ENCODE peak calls at places on chromosome 21, in five cellular contexts. K is brain microvascular endothelial cell, T is AG04450, R is IMR-90, W is HCT116. E is an unnamed sample. For H3K27me3, the result is how much of the 10 kb centered on the place peaks cover.

GRCh38 chr21:38351961-38352521 is 95.2 kb downstream of the KCNJ15 start:
- DNase-seq in K (peak), T (peak), R (peak), W (no peak), E (peak)

GRCh38 chr21:39114871-39115658 is 68.2 kb downstream of the PSMG1 start:
- DNase-seq in K (peak), T (no peak), R (peak), W (no peak), E (no peak)

GRCh38 chr21:32090961-32091360 is 187.9 kb downstream of the MIS18A start:
- DNase-seq in K (no peak), T (no peak), R (no peak), W (no peak), E (no peak)

GRCh38 chr21:29144736-29145353 is 14.4 kb downstream of the MAP3K7CL start:
- DNase-seq in K (no peak), T (no peak), R (peak), W (no peak), E (no peak)

GRCh38 chr21:41048636-41049035 is 119.3 kb upstream of the BACE2 start:
- DNase-seq in K (no peak), T (no peak), R (no peak), W (no peak), E (no peak)

GRCh38 chr21:44279621-44280260 is 5.9 kb upstream of the AIRE start:
- DNase-seq in K (no peak), T (no peak), R (no peak), W (no peak), E (no peak)

GRCh38 chr21:38544681-38545080 is 46.4 kb upstream of the ERG start:
- DNase-seq in K (peak), T (no peak), R (no peak), W (no peak), E (no peak)

GRCh38 chr21:44326716-44327602 is 12.2 kb downstream of the CFAP410 start:
- DNase-seq in K (no peak), T (no peak), R (no peak), W (no peak), E (no peak)

GRCh38 chr21:44303490-44303981 is 3.7 kb downstream of the PFKL start:
- DNase-seq in K (no peak), T (no peak), R (no peak), W (no peak), E (peak)

GRCh38 chr21:38771536-38771935 is 34.2 kb upstream of the ETS2 start:
- DNase-seq in K (no peak), T (no peak), R (peak), W (no peak), E (no peak)

GRCh38 chr21:26506951-26507350 is 66.1 kb downstream of the CYYR1 start:
- DNase-seq in K (peak), T (no peak), R (peak), W (no peak), E (peak)

GRCh38 chr21:25837545-25838263 is 102.9 kb downstream of the GABPA start:
- DNase-seq in K (peak), T (peak), R (peak), W (no peak), E (no peak)

GRCh38 chr21:38806153-38806941 is 618 bp downstream of the ETS2 start:
- DNase-seq in K (no peak), T (no peak), R (no peak), W (no peak), E (no peak)

DNA sequence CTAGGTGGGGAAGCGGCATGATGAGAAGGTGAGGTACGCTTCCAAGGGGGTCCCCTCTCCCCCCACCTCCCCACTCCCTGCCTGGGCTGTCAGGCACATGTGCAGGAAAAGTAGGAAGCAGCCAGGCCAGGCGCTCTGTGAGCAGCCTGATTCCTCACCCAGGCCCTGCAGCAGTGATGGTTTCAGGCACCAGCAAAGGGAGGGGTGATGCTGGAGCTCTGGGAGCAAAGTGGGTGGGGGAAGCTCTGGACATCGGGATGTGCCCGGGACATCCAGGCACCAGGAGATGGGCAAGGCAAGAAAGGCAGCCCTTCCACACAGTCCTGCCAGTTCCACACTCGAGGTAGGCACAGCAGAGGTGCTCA is 106.1 kb downstream of the CRYAA start:
- DNase-seq in K (no peak), T (no peak), R (no peak), W (no peak), E (no peak)
- H3K27me3 ChIP-seq in K (under half), T (half or more), R (half or more), W (under half), E (half or more)

GRCh38 chr21:36613554-36613953 is 85.4 kb upstream of the SIM2 start:
- DNase-seq in K (no peak), T (no peak), R (no peak), W (no peak), E (no peak)

GRCh38 chr21:36613064-36613463 is 85.9 kb upstream of the SIM2 start:
- DNase-seq in K (peak), T (peak), R (peak), W (no peak), E (no peak)

GRCh38 chr21:36609654-36610053 is 89.3 kb upstream of the SIM2 start:
- DNase-seq in K (no peak), T (no peak), R (no peak), W (no peak), E (no peak)

GRCh38 chr21:36610201-36610600 is 88.7 kb upstream of the SIM2 start:
- DNase-seq in K (peak), T (no peak), R (peak), W (no peak), E (no peak)

DNA sequence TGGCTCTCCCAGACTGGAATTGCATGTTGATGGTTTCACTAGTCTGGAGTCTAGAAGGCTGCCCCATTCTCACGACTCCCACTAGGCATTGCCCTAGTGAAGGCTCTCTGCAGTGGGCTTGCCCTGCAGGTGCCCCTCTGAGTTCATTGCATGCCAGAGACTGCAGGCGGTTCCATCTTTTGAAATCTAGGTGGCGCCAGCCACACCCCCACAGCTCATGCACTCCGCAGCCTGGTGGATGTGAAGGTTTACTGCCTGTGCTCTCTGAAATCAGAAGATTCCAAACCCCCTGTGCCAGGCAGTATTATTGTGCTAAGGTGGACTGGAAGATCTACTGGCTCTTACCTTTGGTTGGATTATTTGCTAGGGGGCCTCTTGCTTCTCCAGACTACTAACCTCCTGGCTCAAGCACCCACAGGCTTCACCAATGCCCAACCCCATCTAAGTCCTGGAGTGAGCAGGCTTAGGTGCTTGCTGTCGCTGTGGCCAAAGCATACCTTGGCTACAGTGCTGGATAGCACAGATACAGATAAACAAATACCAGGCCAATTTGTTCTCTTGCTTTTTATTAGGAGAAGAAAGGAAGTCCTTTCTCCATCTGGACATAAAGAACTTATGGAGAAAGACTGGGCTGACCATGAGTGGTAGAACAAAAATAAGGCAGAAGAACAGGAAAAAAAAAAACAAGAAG is 83.5 kb upstream of the SIM2 start:
- DNase-seq in K (no peak), T (no peak), R (no peak), W (peak), E (no peak)
- TF ChIP-seq CTCF in K (peak), T (no peak), R (peak), W (peak), E (no peak)

GRCh38 chr21:33909756-33910155 is 5.8 kb downstream of the ATP5PO start:
- DNase-seq in K (no peak), T (no peak), R (no peak), W (no peak), E (no peak)

GRCh38 chr21:33916200-33916567 is 580 bp upstream of the ATP5PO start:
- DNase-seq in K (no peak), T (no peak), R (no peak), W (no peak), E (no peak)

GRCh38 chr21:33917421-33917820 is 1.8 kb upstream of the ATP5PO start:
- DNase-seq in K (no peak), T (no peak), R (no peak), W (no peak), E (no peak)

GRCh38 chr21:33914188-33914587 is 1.4 kb downstream of the ATP5PO start:
- DNase-seq in K (no peak), T (no peak), R (no peak), W (no peak), E (no peak)

DNA sequence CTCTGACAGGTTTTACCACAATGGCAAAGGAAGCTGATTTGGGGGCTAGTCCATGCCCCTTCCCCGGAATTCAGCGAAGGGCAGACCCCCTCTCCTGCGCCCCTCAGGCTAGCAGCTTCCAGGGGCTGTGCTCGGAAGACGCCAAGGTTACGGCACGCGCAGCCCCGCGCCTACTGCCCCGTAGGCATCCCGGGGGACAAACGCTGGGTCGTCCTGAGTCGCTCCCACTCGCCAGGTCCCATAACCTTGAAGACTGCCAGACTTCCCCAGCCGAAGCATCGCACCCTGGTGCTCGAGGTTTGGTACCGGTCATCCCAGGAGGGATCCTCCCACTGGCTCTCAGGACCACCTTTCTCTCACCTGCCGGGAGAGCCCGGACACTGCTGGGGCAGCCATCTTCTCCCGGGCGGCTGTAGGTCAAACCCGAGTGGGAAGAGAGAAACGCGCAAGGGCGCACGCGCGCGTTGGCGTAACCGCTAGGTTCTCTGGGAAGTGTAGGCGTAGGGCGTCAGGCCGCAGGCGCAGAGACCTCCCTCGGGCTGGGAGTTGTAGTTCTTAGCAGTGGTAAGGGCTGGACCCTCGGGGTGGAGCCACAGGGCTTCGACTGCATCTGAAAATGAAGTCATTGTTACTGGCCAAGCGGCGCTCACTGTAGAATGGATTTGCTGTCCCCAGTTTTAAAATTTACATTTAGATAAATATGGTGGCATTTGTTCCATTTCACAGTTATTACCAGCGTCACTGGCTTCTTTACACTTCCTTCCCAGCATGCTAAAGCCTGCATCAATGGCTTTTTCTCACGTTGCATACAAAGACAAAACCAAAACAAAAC is at the start of gene ATP5PO:
- DNase-seq in K (peak), T (peak), R (peak), W (peak), E (peak)
- H3K4me3 ChIP-seq in K (peak), T (peak), R (peak), W (peak), E (peak)

DNA sequence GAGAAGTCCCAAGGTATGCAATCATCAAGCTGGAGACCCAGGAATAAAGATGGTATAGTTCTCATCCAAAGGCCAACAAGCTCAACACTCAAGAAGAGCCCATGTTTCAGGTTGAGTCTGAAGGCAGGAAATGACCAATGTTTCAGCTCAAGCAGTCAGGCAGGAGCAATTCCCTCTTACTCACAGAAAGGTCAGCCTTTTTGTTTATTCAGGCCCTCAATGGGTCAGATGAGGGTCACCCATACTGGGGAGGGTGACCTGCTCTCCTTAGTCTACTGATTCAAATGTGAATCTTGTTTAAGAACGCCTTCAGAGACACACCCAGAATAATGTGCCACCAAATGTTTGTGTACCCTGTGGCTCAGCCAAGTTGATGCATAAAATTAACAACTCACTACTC is 262.4 kb downstream of the USP25 start:
- DNase-seq in K (peak), T (no peak), R (peak), W (no peak), E (no peak)
- H3K27me3 ChIP-seq in K (under half), T (under half), R (under half), W (under half), E (under half)

DNA sequence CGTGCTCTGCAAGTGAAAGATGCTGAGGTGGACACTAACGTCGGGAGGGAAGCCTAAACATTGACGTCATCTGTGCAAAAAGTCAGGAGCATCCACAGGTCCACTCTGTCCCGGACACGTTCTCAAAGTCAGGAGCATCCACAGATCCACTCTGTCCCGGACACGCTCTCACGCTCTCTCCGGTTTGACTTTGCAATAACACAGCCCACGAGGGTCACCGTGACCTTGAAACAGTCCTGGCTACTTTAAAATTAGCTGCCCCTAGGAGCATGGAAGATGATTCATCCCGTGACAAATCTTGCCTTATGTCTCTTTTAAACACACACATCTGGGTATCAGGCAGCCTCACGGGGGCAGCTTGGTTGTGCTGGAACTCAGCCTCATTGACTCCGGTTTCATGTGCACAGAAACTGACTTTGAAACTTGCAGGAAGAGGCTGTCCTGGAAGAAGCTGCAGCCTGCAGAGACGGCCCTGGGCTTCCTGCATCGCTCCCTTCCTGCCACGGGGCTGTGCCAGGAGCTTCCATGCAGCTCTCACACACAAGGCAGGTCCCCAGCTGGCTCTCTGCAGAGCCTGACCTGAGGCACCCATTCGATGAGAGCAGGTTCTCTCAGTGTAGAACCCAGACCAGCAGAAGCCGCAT is 18.1 kb upstream of the COL18A1 start:
- DNase-seq in K (peak), T (peak), R (peak), W (no peak), E (no peak)
- TF ChIP-seq CTCF in K (peak), T (peak), R (peak), W (peak), E (peak)

DNA sequence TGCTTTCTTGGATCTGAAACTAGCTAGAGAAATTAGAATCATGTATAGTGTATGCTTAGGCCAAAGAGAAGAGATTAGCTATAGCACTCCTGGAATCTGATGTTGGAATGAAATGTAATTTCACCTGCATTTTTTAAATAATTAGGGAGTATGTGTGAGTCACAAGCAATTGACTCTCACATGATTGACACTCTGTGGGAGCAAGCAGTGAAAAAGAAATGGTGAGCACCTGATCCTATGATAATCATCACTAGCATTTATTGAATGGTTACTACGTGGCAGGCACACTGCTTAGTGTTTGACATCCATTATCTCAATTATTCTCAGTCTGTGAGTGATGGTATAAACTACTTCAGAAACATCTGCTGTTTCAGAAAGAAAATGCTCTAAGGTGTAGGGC is 176.6 kb downstream of the NRIP1 start:
- DNase-seq in K (no peak), T (no peak), R (no peak), W (no peak), E (no peak)
- H3K4me3 ChIP-seq in K (no peak), T (no peak), R (no peak), W (no peak), E (no peak)

GRCh38 chr21:46065215-46065992 is 32.5 kb upstream of the COL6A2 start:
- DNase-seq in K (peak), T (no peak), R (peak), W (no peak), E (no peak)
- H3K27me3 ChIP-seq in K (under half), T (under half), R (under half), W (under half), E (under half)

GRCh38 chr21:20551939-20552338 is 446.3 kb upstream of the NCAM2 start:
- DNase-seq in K (no peak), T (no peak), R (no peak), W (no peak), E (no peak)
- TF ChIP-seq CTCF in K (no peak), T (no peak), R (no peak), W (no peak), E (no peak)

GRCh38 chr21:45477176-45478114 is 64.8 kb downstream of the SLC19A1 start:
- DNase-seq in K (no peak), T (no peak), R (no peak), W (no peak), E (no peak)
- H3K4me3 ChIP-seq in K (no peak), T (no peak), R (no peak), W (no peak), E (no peak)

GRCh38 chr21:36165356-36165755 is 8.7 kb downstream of the DOP1B start:
- DNase-seq in K (no peak), T (no peak), R (no peak), W (no peak), E (no peak)
- H3K27me3 ChIP-seq in K (under half), T (under half), R (under half), W (under half), E (under half)